ENCODE peak calls at places on chromosome 15, in four cellular contexts. F is left cardiac atrium; X is activated CD8-positive, alpha-beta T cell treated with anti-CD3 and anti-CD28 coated beads for 36 hours; O is T-cell. Z is an unnamed sample.

GRCh38 chr15:89071471-89071870 is 16.8 kb upstream of the ABHD2 start:
- DNase-seq in X (no peak), F (no peak), O (no peak), Z (no peak)

GRCh38 chr15:58509556-58509955 is 77.8 kb downstream of the LIPC start:
- DNase-seq in F (no peak), X (no peak), O (no peak), Z (no peak)

GRCh38 chr15:95522533-95522932 is 808.0 kb upstream of the NR2F2 start:
- DNase-seq in X (no peak), F (no peak), O (no peak), Z (no peak)

GRCh38 chr15:99143655-99144610 is 39.1 kb downstream of the SYNM start:
- DNase-seq in F (peak; percentile 71), O (no peak), X (no peak), Z (no peak)

GRCh38 chr15:94478763-94479162 is 247.4 kb downstream of the MCTP2 start:
- DNase-seq in F (no peak), X (no peak), O (no peak), Z (no peak)

GRCh38 chr15:65343374-65343981 is 34.3 kb downstream of the IGDCC3 start:
- DNase-seq in F (no peak), O (no peak), X (no peak), Z (no peak)

GRCh38 chr15:64634020-64634419 is 141.4 kb downstream of the RBPMS2 start:
- DNase-seq in X (peak; percentile 86), F (no peak), O (peak; percentile 26), Z (peak; percentile 7)

GRCh38 chr15:27734785-27735495 is 364.2 kb downstream of the OCA2 start:
- DNase-seq in O (no peak), X (no peak), F (no peak), Z (no peak)

GRCh38 chr15:66901336-66902100 is 163.9 kb upstream of the SMAD3 start:
- DNase-seq in X (no peak), O (no peak), F (no peak), Z (no peak)

GRCh38 chr15:71385026-71385425 is 269.8 kb downstream of the THSD4 start:
- DNase-seq in F (no peak), X (no peak), O (no peak), Z (no peak)